ENCODE peak calls at places on chromosomes 5 and 9, in nine cellular contexts. D is mesendoderm, H is HCT116, S is IMR-90, C is MM.1S, F is A549, W is neuronal stem cell, E is endothelial cell of umbilical vein, Q is fibroblast of lung. L is an unnamed sample.

GRCh38 chr5:140338336-140338735 is 8.1 kb downstream of the HBEGF start:
- DNase-seq in D (no peak), H (no peak), S (peak; percentile 68), C (no peak), F (no peak), W (no peak), E (no peak), Q (peak; percentile 52), L (no peak)

GRCh38 chr5:179505636-179506261 is 44.6 kb upstream of the RUFY1 start:
- DNase-seq in D (no peak), H (no peak), S (no peak), C (no peak), F (no peak), W (no peak), E (no peak), Q (no peak), L (no peak)

GRCh38 chr5:77893225-77893860 is 117.2 kb upstream of the TBCA start:
- DNase-seq in D (peak; percentile 70), H (peak; percentile 79), S (peak; percentile 99), C (no peak), F (peak; percentile 83), W (no peak), E (peak; percentile 87), Q (peak; percentile 99), L (no peak)

GRCh38 chr5:179802950-179803562 is 3.6 kb downstream of the MGAT4B start:
- DNase-seq in D (no peak), H (no peak), S (no peak), C (no peak), F (no peak), W (no peak), E (no peak), Q (no peak), L (no peak)

GRCh38 chr5:168842571-168843205 is 263.5 kb upstream of the PANK3 start:
- DNase-seq in D (no peak), H (no peak), S (no peak), C (no peak), F (no peak), W (no peak), E (no peak), Q (no peak), L (no peak)

GRCh38 chr5:32283539-32284377 is 29.0 kb downstream of the MTMR12 start:
- DNase-seq in D (peak; percentile 52), H (no peak), S (peak; percentile 68), C (peak; percentile 29), F (no peak), W (no peak), E (peak; percentile 55), Q (peak; percentile 85), L (no peak)

GRCh38 chr5:158943569-158943968 is 156.1 kb downstream of the EBF1 start:
- DNase-seq in D (no peak), H (no peak), S (no peak), C (no peak), F (no peak), W (no peak), E (no peak), Q (no peak), L (no peak)

GRCh38 chr5:107604146-107604910 is 66.4 kb downstream of the EFNA5 start:
- DNase-seq in D (no peak), H (no peak), S (no peak), C (no peak), F (no peak), W (no peak), E (no peak), Q (no peak), L (no peak)

GRCh38 chr9:85377751-85378289 is 363.9 kb downstream of the AGTPBP1 start:
- DNase-seq in D (peak; percentile 85), H (no peak), S (no peak), C (no peak), F (no peak), W (no peak), E (no peak), Q (peak; percentile 76), L (no peak)

GRCh38 chr9:108951578-108951977 is 17.4 kb downstream of the ABITRAM start:
- DNase-seq in D (no peak), H (no peak), S (peak; percentile 1), C (no peak), F (no peak), W (no peak), E (peak; percentile 47), Q (no peak), L (no peak)

GRCh38 chr5:81601912-81602311 is 149.0 kb downstream of the SSBP2 start:
- DNase-seq in D (peak; percentile 10), H (no peak), S (peak; percentile 36), C (no peak), F (no peak), W (no peak), E (peak; percentile 84), Q (peak; percentile 9), L (no peak)

GRCh38 chr5:102554728-102555127 is 55.9 kb upstream of the SLCO6A1 start:
- DNase-seq in D (peak; percentile 35), H (peak; percentile 21), S (no peak), C (peak; percentile 38), F (no peak), W (no peak), E (no peak), Q (no peak), L (peak; percentile 71)

GRCh38 chr5:151523335-151523734 is 67.8 kb downstream of the FAT2 start:
- DNase-seq in D (peak; percentile 84), H (peak; percentile 39), S (peak; percentile 55), C (peak; percentile 41), F (peak; percentile 75), W (peak; percentile 35), E (peak; percentile 52), Q (peak; percentile 12), L (peak; percentile 85)

GRCh38 chr9:124741681-124742080 is 29.4 kb downstream of the NR6A1 start:
- DNase-seq in D (no peak), H (no peak), S (no peak), C (no peak), F (no peak), W (no peak), E (no peak), Q (no peak), L (no peak)

GRCh38 chr9:129352157-129352870 is 174.3 kb upstream of the IER5L start:
- DNase-seq in D (peak; percentile 90), H (no peak), S (no peak), C (no peak), F (no peak), W (peak; percentile 80), E (no peak), Q (no peak), L (no peak)

GRCh38 chr9:129353697-129354336 is 175.8 kb upstream of the IER5L start:
- DNase-seq in D (no peak), H (no peak), S (no peak), C (no peak), F (no peak), W (no peak), E (no peak), Q (no peak), L (no peak)

GRCh38 chr9:129350143-129350935 is 172.3 kb upstream of the IER5L start:
- DNase-seq in D (no peak), H (no peak), S (no peak), C (no peak), F (no peak), W (no peak), E (no peak), Q (no peak), L (no peak)

GRCh38 chr9:129351058-129351641 is 173.1 kb upstream of the IER5L start:
- DNase-seq in D (peak; percentile 88), H (no peak), S (no peak), C (no peak), F (no peak), W (peak; percentile 67), E (no peak), Q (no peak), L (no peak)

DNA sequence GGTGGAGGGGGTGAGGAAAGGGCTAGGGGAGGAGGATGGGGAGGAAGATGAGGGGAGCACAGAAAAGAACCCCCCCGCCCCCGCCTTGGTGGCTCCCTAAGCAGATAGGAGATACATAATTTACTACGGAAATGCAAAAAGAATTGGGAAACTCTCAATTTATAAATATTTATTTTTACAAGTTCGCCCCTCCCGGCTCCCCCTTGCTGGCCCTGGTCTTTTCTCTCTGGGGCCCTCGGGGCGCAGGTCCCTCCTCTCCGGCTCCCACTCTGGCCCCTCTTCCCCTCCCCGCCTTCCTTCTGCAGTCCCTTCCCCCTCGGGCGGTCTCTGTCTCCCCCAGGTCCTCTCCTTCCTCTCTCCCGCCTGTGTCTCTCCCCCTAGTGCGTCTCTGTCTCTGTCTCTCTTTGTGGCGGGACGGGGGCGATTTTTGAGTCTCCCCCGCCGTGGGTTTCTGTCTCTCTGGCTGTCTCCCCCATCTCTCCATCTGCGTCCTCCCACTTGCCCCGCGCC is 173.6 kb upstream of the IER5L start:
- DNase-seq in D (peak; percentile 86), H (no peak), S (no peak), C (no peak), F (peak; percentile 41), W (no peak), E (no peak), Q (no peak), L (no peak)
- H3K4me2 ChIP-seq in D (peak overlapping the region; percentile 87), H (no peak overlapping the region), S (peak overlapping the region; percentile 90), C (peak overlapping the region; percentile 62), F (peak overlapping the region; percentile 99), W (peak overlapping the region; percentile 91), E (peak overlapping the region; percentile 30), Q (peak overlapping the region; percentile 80), L (no peak overlapping the region)

DNA sequence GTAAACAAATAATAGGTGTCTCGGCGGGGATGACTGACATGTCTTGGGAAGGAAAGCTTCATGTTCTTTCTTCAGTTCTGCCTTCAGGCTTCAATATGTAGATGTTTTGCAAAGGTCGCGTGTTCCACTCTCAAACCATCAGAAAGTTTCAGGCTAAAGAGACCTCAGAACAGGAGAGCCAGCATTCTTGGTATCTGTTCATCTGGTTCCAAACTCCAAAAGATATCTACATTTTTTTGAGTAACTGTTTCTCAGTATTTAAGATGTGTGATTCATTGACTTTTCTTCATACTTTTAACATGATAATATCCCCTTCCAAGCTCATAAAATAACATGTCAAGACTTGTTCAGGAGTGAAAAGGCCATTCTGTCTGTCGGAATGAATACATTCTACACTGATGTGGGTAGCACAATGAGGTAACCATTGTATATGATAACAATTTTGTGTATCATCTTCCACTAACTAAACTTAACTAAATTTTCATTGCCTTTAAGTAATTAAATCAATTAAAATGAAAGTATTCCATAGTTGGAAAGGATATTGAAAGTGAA is 183.6 kb downstream of the CFAP90 start:
- DNase-seq in D (no peak), H (no peak), S (no peak), C (no peak), F (no peak), W (no peak), E (no peak), Q (peak; percentile 32), L (no peak)
- H3K4me2 ChIP-seq in D (no peak overlapping the region), H (no peak overlapping the region), S (no peak overlapping the region), C (no peak overlapping the region), F (no peak overlapping the region), W (no peak overlapping the region), E (no peak overlapping the region), Q (no peak overlapping the region), L (no peak overlapping the region)

GRCh38 chr9:36074870-36075532 is 38.3 kb downstream of the RECK start:
- DNase-seq in D (no peak), H (no peak), S (peak; percentile 89), C (no peak), F (no peak), W (no peak), E (peak; percentile 71), Q (peak; percentile 78), L (no peak)
- H3K4me2 ChIP-seq in D (no peak overlapping the region), H (peak overlapping the region; percentile 8), S (no peak overlapping the region), C (no peak overlapping the region), F (no peak overlapping the region), W (no peak overlapping the region), E (no peak overlapping the region), Q (peak overlapping the region; percentile 46), L (no peak overlapping the region)

DNA sequence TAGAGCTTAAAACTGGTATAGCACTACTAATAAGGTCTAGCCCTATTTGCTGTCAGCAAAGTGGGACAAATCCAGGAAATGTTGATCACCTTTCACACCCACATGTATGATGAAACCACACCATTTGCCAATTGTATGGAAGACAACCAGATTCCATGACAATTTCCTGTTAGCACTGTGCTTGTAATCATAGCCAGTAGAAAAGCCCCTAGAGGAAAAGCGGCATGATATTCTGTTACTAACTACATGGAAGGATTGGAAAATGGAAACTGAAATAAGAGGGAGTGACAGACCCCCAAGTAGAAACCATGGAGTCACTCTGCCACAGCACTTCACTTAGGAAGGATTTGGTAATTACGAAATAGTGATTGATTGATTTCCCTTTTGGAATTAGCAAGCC is 923 bp downstream of the SPATA6L start:
- DNase-seq in D (peak; percentile 54), H (no peak), S (peak; percentile 45), C (no peak), F (no peak), W (no peak), E (peak; percentile 72), Q (peak; percentile 46), L (no peak)
- H3K4me2 ChIP-seq in D (no peak overlapping the region), H (peak overlapping the region; percentile 70), S (peak overlapping the region; percentile 43), C (no peak overlapping the region), F (peak overlapping the region; percentile 98), W (no peak overlapping the region), E (peak overlapping the region; percentile 93), Q (no peak overlapping the region), L (peak overlapping the region; percentile 76)